ENCODE peak calls at places on chromosomes 6 and 20, in seven cellular contexts. J is right atrium auricular region, I is heart left ventricle, U is HFFc6, P is colonic mucosa, T is ovary, Y is endothelial cell. C is an unnamed sample.

GRCh38 chr6:117352466-117353081 is 73.2 kb downstream of the ROS1 start:
- DNase-seq in J (no peak), U (peak; percentile 12), P (peak; percentile 20), T (no peak), Y (no peak), I (no peak), C (no peak)

GRCh38 chr6:5122504-5123112 is 37.5 kb downstream of the PPP1R3G start:
- DNase-seq in J (no peak), U (no peak), I (no peak), P (no peak), T (no peak), Y (no peak), C (no peak)

GRCh38 chr6:47094351-47094925 is 52.3 kb upstream of the ADGRF1 start:
- DNase-seq in Y (no peak), U (no peak), T (no peak), I (no peak), J (no peak), P (peak; percentile 62), C (no peak)

GRCh38 chr6:155528982-155529453 is 73.4 kb upstream of the NOX3 start:
- DNase-seq in T (no peak), J (no peak), Y (no peak), U (peak; percentile 94), P (no peak), I (peak; percentile 27), C (no peak)

GRCh38 chr6:140684776-140685550 is 1310.5 kb upstream of the CITED2 start:
- DNase-seq in P (no peak), T (no peak), U (no peak), J (no peak), I (no peak), Y (no peak), C (peak; percentile 34)

GRCh38 chr6:33091957-33092356 is 16.2 kb downstream of the HLA-DPB1 start:
- DNase-seq in T (no peak), I (no peak), J (no peak), U (no peak), P (peak; percentile 34), Y (peak; percentile 51), C (no peak)

GRCh38 chr6:109834595-109835437 is 143.3 kb upstream of the GPR6 start:
- DNase-seq in I (no peak), J (no peak), P (no peak), Y (no peak), U (no peak), T (no peak), C (no peak)

GRCh38 chr6:79719248-79719975 is 88.3 kb downstream of the SH3BGRL2 start:
- DNase-seq in Y (no peak), P (no peak), J (no peak), I (no peak), U (no peak), T (no peak), C (no peak)

GRCh38 chr6:167078745-167079144 is 44.2 kb upstream of the CCR6 start:
- DNase-seq in P (no peak), T (no peak), I (no peak), U (no peak), Y (no peak), J (no peak), C (no peak)

GRCh38 chr6:116078522-116078921 is 17.8 kb upstream of the FRK start:
- DNase-seq in U (no peak), J (no peak), Y (no peak), P (no peak), I (no peak), T (no peak), C (no peak)
- TF ChIP-seq CTCF in U (no peak), J (no peak), Y (no peak), P (no peak), I (no peak), T (no peak), C (no peak)

GRCh38 chr6:17096076-17096475 is 5.8 kb upstream of the STMND1 start:
- DNase-seq in P (no peak), T (no peak), Y (no peak), J (no peak), U (no peak), I (no peak), C (no peak)

GRCh38 chr6:17093692-17094091 is 8.2 kb upstream of the STMND1 start:
- DNase-seq in I (no peak), T (no peak), P (no peak), J (no peak), U (no peak), Y (no peak), C (no peak)

GRCh38 chr6:17086469-17086868 is 15.4 kb upstream of the STMND1 start:
- DNase-seq in J (no peak), Y (peak; percentile 69), U (peak; percentile 85), P (peak; percentile 65), T (no peak), I (peak; percentile 46), C (peak; percentile 57)

GRCh38 chr6:17088091-17088611 is 13.7 kb upstream of the STMND1 start:
- DNase-seq in P (no peak), U (no peak), J (no peak), I (no peak), Y (no peak), T (no peak), C (no peak)

GRCh38 chr6:17091122-17091521 is 10.7 kb upstream of the STMND1 start:
- DNase-seq in I (no peak), J (no peak), U (no peak), T (no peak), Y (no peak), P (no peak), C (no peak)
- TF ChIP-seq CTCF in I (no peak), J (no peak), U (peak; percentile 82), T (no peak), Y (peak; percentile 66), P (no peak), C (peak; percentile 7)

GRCh38 chr20:56967916-56968315 is 298.5 kb downstream of the BMP7 start:
- DNase-seq in T (no peak), Y (no peak), P (no peak), U (no peak), J (no peak), I (no peak), C (no peak)
- TF ChIP-seq CTCF in T (no peak), Y (no peak), P (no peak), U (no peak), J (no peak), I (no peak), C (no peak)

DNA sequence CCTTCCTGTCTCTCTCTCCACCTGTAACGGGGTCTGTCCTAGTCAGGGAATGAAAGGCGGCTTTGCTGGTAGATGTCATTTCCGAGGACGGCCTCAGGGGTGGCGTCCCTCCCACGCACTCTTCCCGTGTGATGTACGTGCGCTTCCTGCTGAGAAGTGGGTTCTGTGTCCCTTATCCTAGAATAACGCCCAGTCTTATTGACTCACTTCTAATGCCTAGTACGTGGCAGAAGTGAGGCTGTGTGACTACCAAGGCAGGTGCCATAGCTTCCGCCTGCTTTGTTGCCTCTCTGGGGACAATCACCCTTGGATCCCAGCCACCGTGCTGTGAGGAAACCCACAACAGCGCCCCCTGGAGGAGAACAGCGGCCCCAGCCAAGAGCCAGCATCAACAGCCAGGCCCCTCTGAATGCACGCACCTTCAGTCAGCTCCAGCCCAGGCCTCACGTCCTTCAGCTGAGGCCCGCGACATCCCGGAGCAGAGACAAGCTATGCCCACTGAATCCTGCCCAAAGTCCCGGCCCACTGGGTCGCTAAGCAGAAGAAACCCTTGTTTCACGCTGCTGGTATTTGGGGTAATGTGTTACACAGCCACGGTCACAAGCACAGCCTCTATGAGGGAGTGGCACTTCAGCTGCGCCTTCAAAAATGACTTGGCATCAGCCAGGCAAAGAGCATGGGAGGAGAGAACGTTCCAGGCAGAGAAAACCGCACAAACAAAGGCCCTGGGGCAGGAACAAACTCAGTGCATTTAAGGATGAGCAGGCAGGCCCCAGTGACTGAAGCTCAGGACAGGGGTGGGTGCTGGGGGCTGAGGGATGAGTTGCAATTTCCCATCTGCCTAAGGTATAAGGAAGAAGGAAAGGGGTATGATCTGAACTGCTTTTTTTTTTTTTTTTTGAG is 224.2 kb downstream of the NFATC2 start:
- DNase-seq in I (peak; percentile 12), U (no peak), P (peak; percentile 80), T (peak; percentile 45), J (no peak), Y (peak; percentile 83), C (no peak)
- TF ChIP-seq CTCF in I (peak; percentile 36), U (peak; percentile 81), P (peak; percentile 55), T (no peak), J (no peak), Y (peak; percentile 93), C (peak; percentile 61)

DNA sequence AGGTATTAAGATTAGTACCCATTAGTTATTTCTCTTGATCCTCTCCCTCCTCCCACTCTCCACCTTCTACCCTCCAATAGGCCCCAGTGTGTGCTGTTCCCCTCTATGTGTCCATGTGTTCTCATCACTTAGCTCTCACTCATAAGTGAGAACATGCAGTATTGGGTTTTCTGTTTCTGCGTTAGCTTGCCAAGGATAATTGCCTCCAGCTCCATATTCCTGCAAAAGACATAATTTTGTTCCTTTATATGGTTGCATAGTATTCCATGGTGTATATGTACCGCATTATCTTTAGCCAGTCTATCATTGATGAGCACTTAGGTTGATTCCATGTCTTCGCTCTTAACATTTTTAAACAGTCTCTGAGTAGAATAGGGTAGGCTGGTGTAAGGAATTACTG is 882 bp upstream of the ANKEF1 start:
- DNase-seq in U (no peak), Y (no peak), J (no peak), T (no peak), P (no peak), I (no peak), C (no peak)
- TF ChIP-seq CTCF in U (no peak), Y (no peak), J (no peak), T (no peak), P (no peak), I (no peak), C (no peak)

GRCh38 chr6:16127471-16127870 is 1.4 kb upstream of the MYLIP start:
- DNase-seq in P (no peak), I (no peak), U (no peak), Y (no peak), T (no peak), J (no peak), C (no peak)
- TF ChIP-seq CTCF in P (no peak), I (no peak), U (no peak), Y (no peak), T (no peak), J (no peak), C (no peak)

GRCh38 chr20:45097485-45098095 is 3.3 kb downstream of the KCNS1 start:
- DNase-seq in P (peak; percentile 50), T (no peak), I (no peak), J (no peak), Y (peak; percentile 25), U (no peak), C (no peak)

GRCh38 chr20:45100563-45101245 is at the start of gene KCNS1:
- DNase-seq in T (no peak), Y (peak; percentile 59), U (no peak), P (no peak), I (no peak), J (no peak), C (no peak)

GRCh38 chr20:45096781-45097180 is 4.1 kb downstream of the KCNS1 start:
- DNase-seq in T (no peak), P (no peak), U (no peak), Y (no peak), I (no peak), J (no peak), C (no peak)

GRCh38 chr20:45095753-45096371 is 5.1 kb downstream of the KCNS1 start:
- DNase-seq in U (peak; percentile 54), J (no peak), I (peak; percentile 36), T (no peak), P (peak; percentile 57), Y (peak; percentile 60), C (peak; percentile 48)

GRCh38 chr20:45098096-45098773 is 2.7 kb downstream of the KCNS1 start:
- DNase-seq in P (peak; percentile 36), J (no peak), Y (peak; percentile 65), I (no peak), U (no peak), T (no peak), C (no peak)
- TF ChIP-seq CTCF in P (peak; percentile 7), J (no peak), Y (no peak), I (no peak), U (no peak), T (no peak), C (no peak)

C was measured in LNCaP clone FGC.